ENCODE peak calls at places on chromosomes 3 and 15, in four cellular contexts. A is WTC11, L is K562, O is SK-N-SH. F is an unnamed sample.

GRCh38 chr3:31502803-31503221 is 29.9 kb upstream of the STT3B start:
- DNase-seq in O (no peak), A (no peak), L (no peak), F (no peak)

GRCh38 chr15:93025625-93025982 is 63.4 kb downstream of the RGMA start:
- DNase-seq in O (no peak), A (no peak), L (no peak), F (no peak)

GRCh38 chr3:15797600-15798303 is at the start of gene ANKRD28:
- DNase-seq in A (no peak), O (peak; percentile 13), L (peak; percentile 76), F (peak; percentile 58)

GRCh38 chr15:61159901-61160300 is 69.2 kb downstream of the RORA start:
- DNase-seq in L (no peak), O (no peak), A (no peak), F (no peak)

GRCh38 chr3:126113733-126114132 is 29.8 kb upstream of the SLC41A3 start:
- DNase-seq in O (peak; percentile 66), L (peak; percentile 3), A (peak; percentile 47), F (no peak)

GRCh38 chr3:50256978-50257890 is 11.7 kb upstream of the SEMA3B start:
- DNase-seq in L (peak; percentile 33), A (peak; percentile 82), O (peak; percentile 65), F (no peak)

GRCh38 chr3:48088056-48088748 is 72.0 kb upstream of the MAP4 start:
- DNase-seq in L (peak; percentile 73), O (peak; percentile 72), A (peak; percentile 21), F (no peak)

GRCh38 chr3:197749315-197749600 is 425 bp upstream of the FYTTD1 start:
- DNase-seq in O (peak; percentile 83), L (peak; percentile 64), A (peak; percentile 60), F (no peak)

GRCh38 chr15:66851226-66852063 is 149.4 kb downstream of the SMAD6 start:
- DNase-seq in A (peak; percentile 86), L (peak; percentile 91), O (peak; percentile 89), F (peak; percentile 32)

GRCh38 chr15:31197497-31198414 is 96.2 kb upstream of the TRPM1 start:
- DNase-seq in A (peak; percentile 80), O (peak; percentile 60), L (peak; percentile 59), F (peak; percentile 33)

GRCh38 chr3:52146189-52146588 is 8.0 kb downstream of the POC1A start:
- DNase-seq in O (no peak), A (no peak), L (no peak), F (no peak)

GRCh38 chr15:67794832-67795574 is 30.3 kb upstream of the SKOR1 start:
- DNase-seq in L (peak; percentile 70), O (no peak), A (no peak), F (no peak)

GRCh38 chr3:35665390-35666055 is 26.2 kb downstream of the ARPP21 start:
- DNase-seq in A (no peak), O (no peak), L (no peak), F (no peak)

GRCh38 chr3:38574411-38575278 is 74.8 kb downstream of the SCN5A start:
- DNase-seq in O (peak; percentile 74), A (no peak), L (no peak), F (no peak)

GRCh38 chr3:53236112-53236841 is 19.5 kb downstream of the TKT start:
- DNase-seq in O (no peak), L (peak; percentile 76), A (no peak), F (peak; percentile 52)

GRCh38 chr3:127809211-127809610 is 13.1 kb downstream of the MGLL start:
- DNase-seq in O (no peak), L (no peak), A (no peak), F (no peak)

GRCh38 chr3:143384076-143384475 is 264.5 kb downstream of the CHST2 start:
- DNase-seq in L (no peak), A (no peak), O (no peak), F (no peak)

GRCh38 chr3:102722317-102722716 is 287.5 kb downstream of the ZPLD1 start:
- DNase-seq in L (no peak), A (no peak), O (peak; percentile 61), F (no peak)

GRCh38 chr15:60047701-60048100 is 43.6 kb downstream of the FOXB1 start:
- DNase-seq in A (no peak), O (no peak), L (no peak), F (no peak)

GRCh38 chr3:38281895-38282686 is at the start of gene SLC22A14:
- DNase-seq in A (peak; percentile 55), L (peak; percentile 56), O (no peak), F (peak; percentile 16)

GRCh38 chr3:45580142-45580541 is 14.4 kb upstream of the LIMD1 start:
- DNase-seq in O (no peak), A (no peak), L (no peak), F (no peak)

GRCh38 chr3:158085358-158085757 is 20.9 kb downstream of the SHOX2 start:
- DNase-seq in O (no peak), L (no peak), A (no peak), F (no peak)

GRCh38 chr15:88467935-88468528 is 524 bp downstream of the MRPS11 start:
- DNase-seq in O (peak; percentile 42), L (peak; percentile 51), A (no peak), F (no peak)

GRCh38 chr3:44048196-44048924 is 193.3 kb upstream of the TOPAZ1 start:
- DNase-seq in A (no peak), L (no peak), O (no peak), F (no peak)

GRCh38 chr15:26866298-26867198 is at the start of gene GABRA5:
- DNase-seq in A (peak; percentile 79), O (peak; percentile 82), L (no peak), F (no peak)
- TF ChIP-seq FOXJ3 in A (no peak), O (no peak), L (no peak), F (no peak)

GRCh38 chr3:123719785-123720531 is 135.1 kb upstream of the HACD2 start:
- DNase-seq in O (no peak), A (no peak), L (no peak), F (no peak)
- TF ChIP-seq FOXJ3 in O (no peak), A (no peak), L (no peak), F (no peak)

DNA sequence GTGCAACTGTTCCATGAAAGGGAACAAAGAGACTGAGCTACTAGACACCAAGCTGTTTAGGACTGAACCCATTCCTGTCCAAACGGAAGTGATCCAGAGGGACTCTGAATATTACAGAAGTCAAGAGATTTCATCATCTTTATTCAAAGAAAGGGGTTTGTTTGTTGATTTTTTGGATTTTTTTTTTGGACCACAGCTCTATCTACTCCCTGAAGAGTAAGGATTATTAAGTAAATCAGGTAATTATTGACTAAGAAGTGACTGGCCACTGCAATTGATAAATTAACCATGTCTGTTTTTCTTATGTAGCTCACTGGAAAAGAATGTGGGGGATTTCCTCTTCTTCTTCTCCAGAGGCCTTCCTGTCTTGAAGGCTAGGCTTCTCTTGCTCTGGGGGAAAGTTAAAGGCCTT is 146.6 kb upstream of the TPM1 start:
- DNase-seq in L (no peak), A (no peak), O (no peak), F (peak; percentile 62)
- TF ChIP-seq FOXJ3 in L (no peak), A (no peak), O (no peak), F (no peak)

DNA sequence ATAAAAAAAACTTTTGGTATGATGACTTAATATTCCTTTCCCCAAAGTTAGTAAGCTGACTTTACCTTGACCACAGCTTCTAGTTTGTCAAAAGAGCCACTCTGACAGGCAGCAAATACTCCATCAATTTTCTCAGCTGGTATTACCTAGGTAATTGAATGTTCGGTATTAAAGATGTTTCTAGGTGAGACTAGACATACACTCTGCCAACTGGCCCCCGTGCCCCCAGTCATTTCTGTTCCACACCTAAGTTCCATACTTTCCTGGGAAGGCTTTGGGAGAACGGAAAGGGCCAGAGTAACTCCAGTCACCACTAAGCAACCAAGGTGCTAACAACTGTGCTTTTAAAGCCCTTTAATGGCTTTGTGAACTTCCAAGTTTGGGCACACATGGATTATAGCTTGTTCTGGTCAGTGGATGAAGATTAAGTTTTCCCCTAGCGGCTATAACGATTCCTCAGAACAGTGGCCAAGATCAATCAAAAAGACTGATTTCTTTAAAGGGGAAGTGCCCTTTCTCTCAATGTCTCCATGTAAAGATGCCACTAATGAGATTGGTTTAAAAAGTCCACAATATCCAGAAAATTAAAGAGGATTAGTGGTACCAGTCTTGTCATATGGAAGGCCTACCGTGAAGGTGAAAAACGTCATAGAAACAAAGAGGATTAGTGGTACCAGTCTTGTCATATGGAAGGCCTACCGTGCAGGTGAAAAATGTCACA is 7.0 kb downstream of the EIF4A2 start:
- DNase-seq in A (no peak), O (no peak), L (peak; percentile 54), F (peak; percentile 26)
- TF ChIP-seq FOXJ3 in A (no peak), O (no peak), L (no peak), F (peak; percentile 29)

GRCh38 chr3:134315286-134316106 is 58.8 kb downstream of the AMOTL2 start:
- DNase-seq in A (peak; percentile 40), L (peak; percentile 17), O (no peak), F (no peak)
- TF ChIP-seq FOXJ3 in A (no peak), L (no peak), O (no peak), F (no peak)

GRCh38 chr3:171591059-171591458 is 130.9 kb upstream of the TNIK start:
- DNase-seq in O (no peak), L (no peak), A (no peak), F (no peak)
- TF ChIP-seq FOXJ3 in O (no peak), L (no peak), A (no peak), F (no peak)

DNA sequence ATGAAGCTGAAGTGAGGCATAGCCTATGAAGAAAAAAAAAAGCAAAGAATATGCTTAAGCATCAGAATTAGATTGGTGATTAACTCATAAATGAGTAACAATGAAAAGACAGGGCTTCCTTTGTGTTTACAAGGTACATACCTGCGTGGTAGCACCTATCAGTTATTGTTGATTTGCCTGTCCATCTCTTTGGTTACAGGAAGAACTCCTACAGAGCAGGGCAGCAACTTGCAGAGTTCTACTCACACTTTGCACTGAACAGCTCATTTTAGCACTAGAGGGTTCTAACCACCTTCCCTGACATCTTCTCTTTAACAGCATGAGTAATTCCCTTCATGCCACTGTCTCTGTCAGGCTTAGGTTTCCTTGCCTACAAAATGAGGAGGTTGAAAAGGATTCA is 166.0 kb downstream of the DPH6 start:
- DNase-seq in O (no peak), L (no peak), A (no peak), F (no peak)
- TF ChIP-seq FOXJ3 in O (no peak), L (no peak), A (no peak), F (no peak)

GRCh38 chr3:17432237-17432636 is 310.2 kb downstream of the TBC1D5 start:
- DNase-seq in O (no peak), L (no peak), A (no peak), F (no peak)
- TF ChIP-seq FOXJ3 in O (no peak), L (no peak), A (no peak), F (no peak)

DNA sequence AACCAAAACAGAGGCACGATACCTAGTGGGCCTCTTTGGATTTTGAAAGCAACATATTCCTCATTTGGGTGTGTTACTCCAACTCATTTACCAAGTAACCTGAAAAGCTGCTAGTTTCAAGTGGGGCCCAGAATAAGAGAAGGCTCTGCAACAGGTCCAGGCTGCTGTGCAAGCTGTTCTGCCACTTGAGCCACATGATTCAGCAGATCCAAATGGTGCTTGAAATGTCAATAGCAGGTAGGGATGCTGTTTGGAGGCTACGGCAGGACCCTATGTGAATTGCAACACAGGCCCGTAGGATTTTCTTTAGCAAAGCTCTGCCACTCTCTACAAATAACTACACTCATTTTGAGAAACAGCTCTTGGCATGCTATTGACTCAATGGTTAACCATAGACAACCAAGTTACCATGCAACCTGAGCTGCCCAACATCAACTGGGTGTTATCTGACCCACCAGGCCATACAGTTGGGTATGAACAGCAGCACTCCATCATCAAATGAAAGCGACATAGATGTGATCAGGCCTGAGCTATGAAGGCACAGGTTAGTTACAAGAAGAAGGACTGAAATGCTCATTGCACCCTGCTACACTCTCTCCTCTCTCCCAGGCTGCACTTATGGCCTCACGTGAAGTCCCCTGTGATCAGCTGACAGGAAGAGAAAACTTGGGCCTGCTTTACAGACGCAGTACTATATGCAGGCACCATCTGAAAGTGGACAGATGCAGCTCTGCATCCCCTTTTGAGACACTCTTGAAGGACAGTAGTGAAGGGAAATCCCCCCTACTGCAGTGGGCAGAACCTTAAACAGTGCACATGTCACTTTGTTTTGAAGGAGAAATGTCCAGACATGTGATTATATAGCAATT is 9.5 kb upstream of the MCF2L2 start:
- DNase-seq in L (no peak), A (no peak), O (no peak), F (no peak)
- TF ChIP-seq FOXJ3 in L (no peak), A (no peak), O (no peak), F (no peak)

F was measured in HepG2.